ENCODE peak calls at places on chromosomes 11 and 22, in eight cellular contexts. X, C, F, L, M, G, I and O are unnamed samples.

GRCh38 chr11:59097113-59097708 is 9.8 kb upstream of the FAM111B start:
- DNase-seq in X (peak; percentile 67), C (peak; percentile 74), F (peak; percentile 60), L (peak; percentile 40), M (peak; percentile 40), G (peak; percentile 24), I (peak; percentile 34), O (peak; percentile 66)

GRCh38 chr22:36445158-36445668 is 36.2 kb downstream of the TXN2 start:
- DNase-seq in X (peak; percentile 80), C (no peak), F (peak; percentile 69), L (peak; percentile 68), M (peak; percentile 79), G (no peak), I (no peak), O (no peak)

GRCh38 chr22:30116362-30117117 is 36.3 kb downstream of the HORMAD2 start:
- DNase-seq in X (peak; percentile 82), C (no peak), F (no peak), L (no peak), M (peak; percentile 36), G (no peak), I (no peak), O (peak; percentile 59)

GRCh38 chr11:95989780-95990179 is 65.9 kb upstream of the MTMR2 start:
- DNase-seq in X (no peak), C (no peak), F (no peak), L (no peak), M (no peak), G (no peak), I (no peak), O (no peak)

GRCh38 chr22:28000361-28000760 is 81.3 kb upstream of the PITPNB start:
- DNase-seq in X (no peak), C (no peak), F (peak; percentile 27), L (no peak), M (no peak), G (no peak), I (no peak), O (no peak)

GRCh38 chr11:9150944-9151343 is 59.5 kb upstream of the SCUBE2 start:
- DNase-seq in X (peak; percentile 46), C (no peak), F (no peak), L (no peak), M (no peak), G (no peak), I (no peak), O (no peak)

GRCh38 chr11:1863352-1864215 is 10.7 kb downstream of the LSP1 start:
- DNase-seq in X (peak; percentile 89), C (no peak), F (peak; percentile 93), L (peak; percentile 77), M (peak; percentile 84), G (no peak), I (peak; percentile 86), O (no peak)

GRCh38 chr11:114200351-114200750 is 95.8 kb upstream of the NNMT start:
- DNase-seq in X (no peak), C (no peak), F (no peak), L (no peak), M (no peak), G (no peak), I (no peak), O (no peak)

GRCh38 chr22:50064453-50064852 is 6.4 kb upstream of the TTLL8 start:
- DNase-seq in X (no peak), C (no peak), F (no peak), L (no peak), M (no peak), G (no peak), I (no peak), O (no peak)

GRCh38 chr22:26656896-26657851 is at the start of gene MIAT:
- DNase-seq in X (peak; percentile 64), C (peak; percentile 87), F (peak; percentile 60), L (no peak), M (peak; percentile 22), G (no peak), I (peak; percentile 84), O (peak; percentile 26)

GRCh38 chr11:36030707-36031365 is 87.0 kb downstream of the LDLRAD3 start:
- DNase-seq in X (peak; percentile 31), C (no peak), F (no peak), L (no peak), M (no peak), G (no peak), I (peak; percentile 56), O (no peak)

GRCh38 chr22:36912694-36913430 is 566 bp upstream of the CSF2RB start:
- DNase-seq in X (no peak), C (no peak), F (no peak), L (no peak), M (no peak), G (no peak), I (no peak), O (no peak)

GRCh38 chr11:71580057-71581003 is 2.3 kb downstream of the KRTAP5-11 start:
- DNase-seq in X (peak; percentile 90), C (peak; percentile 31), F (no peak), L (peak; percentile 80), M (peak; percentile 89), G (no peak), I (peak; percentile 84), O (peak; percentile 69)